ENCODE peak calls at places on chromosomes 16 and 17, in seven cellular contexts. One of them, this sample, is unnamed. For H3K4me1, the result is how much of the 10 kb centered on the place peaks cover.

GRCh38 chr17:74393323-74393942 is 26.1 kb downstream of the GPR142 start:
- DNase-seq in effector memory CD4-positive, alpha-beta T cell: no peak
- DNase-seq in cardiac muscle cell: peak
- DNase-seq in A549: no peak
- DNase-seq in lower lobe of right lung: no peak
- DNase-seq in adrenal gland: peak
- DNase-seq in astrocyte: peak
- DNase-seq in this sample: no peak

GRCh38 chr16:49473131-49473530 is 99.5 kb downstream of the C16orf78 start:
- DNase-seq in effector memory CD4-positive, alpha-beta T cell: no peak
- DNase-seq in cardiac muscle cell: no peak
- DNase-seq in A549: no peak
- DNase-seq in lower lobe of right lung: peak
- DNase-seq in adrenal gland: no peak
- DNase-seq in astrocyte: no peak
- DNase-seq in this sample: peak

GRCh38 chr16:56073508-56073907 is 117.8 kb upstream of the GNAO1 start:
- DNase-seq in effector memory CD4-positive, alpha-beta T cell: no peak
- DNase-seq in cardiac muscle cell: no peak
- DNase-seq in A549: no peak
- DNase-seq in lower lobe of right lung: no peak
- DNase-seq in adrenal gland: no peak
- DNase-seq in astrocyte: no peak
- DNase-seq in this sample: no peak

GRCh38 chr16:77805403-77805802 is 17.0 kb downstream of the VAT1L start:
- DNase-seq in effector memory CD4-positive, alpha-beta T cell: no peak
- DNase-seq in cardiac muscle cell: no peak
- DNase-seq in A549: no peak
- DNase-seq in lower lobe of right lung: no peak
- DNase-seq in adrenal gland: peak
- DNase-seq in astrocyte: no peak
- DNase-seq in this sample: no peak

GRCh38 chr17:75130632-75131277 is 787 bp downstream of the NT5C start:
- DNase-seq in effector memory CD4-positive, alpha-beta T cell: no peak
- DNase-seq in cardiac muscle cell: peak
- DNase-seq in A549: peak
- DNase-seq in lower lobe of right lung: peak
- DNase-seq in adrenal gland: peak
- DNase-seq in astrocyte: peak
- DNase-seq in this sample: peak

GRCh38 chr16:22206013-22206846 is at the start of gene EEF2K:
- DNase-seq in effector memory CD4-positive, alpha-beta T cell: peak
- DNase-seq in cardiac muscle cell: peak
- DNase-seq in A549: peak
- DNase-seq in lower lobe of right lung: peak
- DNase-seq in adrenal gland: peak
- DNase-seq in astrocyte: peak
- DNase-seq in this sample: peak

GRCh38 chr17:30823425-30823824 is 1.1 kb downstream of the CRLF3 start:
- DNase-seq in effector memory CD4-positive, alpha-beta T cell: no peak
- DNase-seq in cardiac muscle cell: no peak
- DNase-seq in A549: no peak
- DNase-seq in lower lobe of right lung: no peak
- DNase-seq in adrenal gland: no peak
- DNase-seq in astrocyte: no peak
- DNase-seq in this sample: no peak

GRCh38 chr16:59574296-59574695 is 840.2 kb upstream of the GOT2 start:
- DNase-seq in effector memory CD4-positive, alpha-beta T cell: no peak
- DNase-seq in cardiac muscle cell: no peak
- DNase-seq in A549: no peak
- DNase-seq in lower lobe of right lung: no peak
- DNase-seq in adrenal gland: no peak
- DNase-seq in astrocyte: no peak
- DNase-seq in this sample: no peak

GRCh38 chr17:57668332-57668731 is 76.8 kb downstream of the CCDC182 start:
- DNase-seq in effector memory CD4-positive, alpha-beta T cell: no peak
- DNase-seq in cardiac muscle cell: no peak
- DNase-seq in A549: no peak
- DNase-seq in lower lobe of right lung: no peak
- DNase-seq in adrenal gland: peak
- DNase-seq in astrocyte: no peak
- DNase-seq in this sample: no peak

GRCh38 chr16:72372646-72373045 is 200.7 kb upstream of the PMFBP1 start:
- DNase-seq in effector memory CD4-positive, alpha-beta T cell: no peak
- DNase-seq in cardiac muscle cell: peak
- DNase-seq in A549: no peak
- DNase-seq in lower lobe of right lung: no peak
- DNase-seq in adrenal gland: no peak
- DNase-seq in astrocyte: no peak
- DNase-seq in this sample: no peak

GRCh38 chr16:7921360-7921759 is 588.7 kb downstream of the RBFOX1 start:
- DNase-seq in effector memory CD4-positive, alpha-beta T cell: no peak
- DNase-seq in cardiac muscle cell: no peak
- DNase-seq in A549: no peak
- DNase-seq in lower lobe of right lung: no peak
- DNase-seq in adrenal gland: no peak
- DNase-seq in astrocyte: no peak
- DNase-seq in this sample: no peak

GRCh38 chr17:38585056-38585804 is 20.5 kb downstream of the SRCIN1 start:
- DNase-seq in effector memory CD4-positive, alpha-beta T cell: no peak
- DNase-seq in cardiac muscle cell: no peak
- DNase-seq in A549: no peak
- DNase-seq in lower lobe of right lung: no peak
- DNase-seq in adrenal gland: no peak
- DNase-seq in astrocyte: no peak
- DNase-seq in this sample: no peak

GRCh38 chr17:61849674-61850073 is 13.7 kb downstream of the BRIP1 start:
- DNase-seq in effector memory CD4-positive, alpha-beta T cell: no peak
- DNase-seq in cardiac muscle cell: peak
- DNase-seq in A549: no peak
- DNase-seq in lower lobe of right lung: no peak
- DNase-seq in adrenal gland: no peak
- DNase-seq in astrocyte: no peak
- DNase-seq in this sample: no peak

GRCh38 chr17:9123594-9124553 is 102.6 kb downstream of the NTN1 start:
- DNase-seq in effector memory CD4-positive, alpha-beta T cell: no peak
- DNase-seq in cardiac muscle cell: no peak
- DNase-seq in A549: no peak
- DNase-seq in lower lobe of right lung: no peak
- DNase-seq in adrenal gland: no peak
- DNase-seq in astrocyte: no peak
- DNase-seq in this sample: no peak

GRCh38 chr17:36837616-36838272 is 99.5 kb upstream of the LHX1 start:
- DNase-seq in effector memory CD4-positive, alpha-beta T cell: no peak
- DNase-seq in cardiac muscle cell: no peak
- DNase-seq in A549: no peak
- DNase-seq in lower lobe of right lung: no peak
- DNase-seq in adrenal gland: no peak
- DNase-seq in astrocyte: no peak
- DNase-seq in this sample: no peak
- H3K4me3 ChIP-seq in effector memory CD4-positive, alpha-beta T cell: no peak
- H3K4me3 ChIP-seq in cardiac muscle cell: no peak
- H3K4me3 ChIP-seq in A549: no peak
- H3K4me3 ChIP-seq in lower lobe of right lung: no peak
- H3K4me3 ChIP-seq in adrenal gland: no peak
- H3K4me3 ChIP-seq in astrocyte: no peak
- H3K4me3 ChIP-seq in this sample: no peak

DNA sequence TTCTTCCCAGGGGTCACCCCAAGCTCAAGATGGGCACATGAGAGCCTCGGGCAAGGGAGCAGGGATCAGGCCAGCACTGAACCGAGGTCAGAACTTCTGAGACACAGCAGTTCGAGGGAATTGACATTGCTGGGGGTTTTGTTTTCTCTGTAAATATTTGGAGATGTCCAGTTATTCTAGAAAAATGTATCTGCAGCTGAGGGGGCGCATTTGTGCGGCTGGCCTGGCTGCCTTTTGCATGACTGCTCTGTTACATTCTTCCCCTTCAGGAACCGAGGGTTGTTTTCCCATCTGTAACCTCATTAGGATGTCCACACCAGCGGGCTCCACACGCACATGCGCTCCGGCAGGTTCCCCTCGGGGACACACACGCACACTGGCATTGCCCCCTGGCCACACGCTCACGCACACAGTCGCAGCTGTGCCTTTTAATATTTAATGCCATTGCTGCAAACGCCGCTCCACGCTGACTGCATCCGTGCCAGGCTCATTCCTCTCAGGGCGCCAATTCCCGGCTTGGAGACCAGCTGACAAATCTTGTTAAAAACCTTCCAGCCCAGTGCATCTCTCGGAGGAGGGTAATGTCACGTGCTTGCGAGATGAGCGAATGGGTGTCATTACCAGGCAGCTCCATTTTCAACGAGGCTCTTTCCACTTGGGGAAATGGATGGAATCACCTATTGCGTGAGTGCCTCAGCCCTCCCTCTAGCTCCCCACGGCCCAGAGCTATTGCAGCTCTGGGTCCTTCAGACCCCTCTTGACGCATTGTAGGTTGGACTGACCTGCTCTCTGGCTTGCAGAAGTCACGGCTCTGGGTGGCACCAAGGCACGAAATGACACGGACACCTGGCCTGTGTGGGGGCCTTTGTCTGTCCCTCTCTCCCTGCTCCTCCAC is 13.2 kb downstream of the CCR7 start:
- DNase-seq in effector memory CD4-positive, alpha-beta T cell: no peak
- DNase-seq in cardiac muscle cell: peak
- DNase-seq in A549: peak
- DNase-seq in lower lobe of right lung: peak
- DNase-seq in adrenal gland: no peak
- DNase-seq in astrocyte: peak
- DNase-seq in this sample: peak
- H3K4me1 ChIP-seq in effector memory CD4-positive, alpha-beta T cell: under half
- H3K4me1 ChIP-seq in cardiac muscle cell: under half
- H3K4me1 ChIP-seq in A549: half or more
- H3K4me1 ChIP-seq in lower lobe of right lung: half or more
- H3K4me1 ChIP-seq in adrenal gland: under half
- H3K4me1 ChIP-seq in astrocyte: half or more
- H3K4me1 ChIP-seq in this sample: under half

GRCh38 chr17:7216242-7217112 is 3.2 kb downstream of the DLG4 start:
- DNase-seq in effector memory CD4-positive, alpha-beta T cell: no peak
- DNase-seq in cardiac muscle cell: no peak
- DNase-seq in A549: no peak
- DNase-seq in lower lobe of right lung: no peak
- DNase-seq in adrenal gland: no peak
- DNase-seq in astrocyte: no peak
- DNase-seq in this sample: no peak
- H3K4me3 ChIP-seq in effector memory CD4-positive, alpha-beta T cell: no peak
- H3K4me3 ChIP-seq in cardiac muscle cell: peak
- H3K4me3 ChIP-seq in A549: peak
- H3K4me3 ChIP-seq in lower lobe of right lung: peak
- H3K4me3 ChIP-seq in adrenal gland: no peak
- H3K4me3 ChIP-seq in astrocyte: peak
- H3K4me3 ChIP-seq in this sample: peak

GRCh38 chr16:17468611-17469010 is 2.1 kb downstream of the XYLT1 start:
- DNase-seq in effector memory CD4-positive, alpha-beta T cell: no peak
- DNase-seq in cardiac muscle cell: no peak
- DNase-seq in A549: no peak
- DNase-seq in lower lobe of right lung: no peak
- DNase-seq in adrenal gland: no peak
- DNase-seq in astrocyte: no peak
- DNase-seq in this sample: no peak

GRCh38 chr16:17469742-17470001 is 1.1 kb downstream of the XYLT1 start:
- DNase-seq in effector memory CD4-positive, alpha-beta T cell: no peak
- DNase-seq in cardiac muscle cell: no peak
- DNase-seq in A549: no peak
- DNase-seq in lower lobe of right lung: no peak
- DNase-seq in adrenal gland: no peak
- DNase-seq in astrocyte: no peak
- DNase-seq in this sample: no peak

GRCh38 chr16:17466876-17467275 is 3.9 kb downstream of the XYLT1 start:
- DNase-seq in effector memory CD4-positive, alpha-beta T cell: no peak
- DNase-seq in cardiac muscle cell: no peak
- DNase-seq in A549: no peak
- DNase-seq in lower lobe of right lung: no peak
- DNase-seq in adrenal gland: no peak
- DNase-seq in astrocyte: no peak
- DNase-seq in this sample: no peak

GRCh38 chr16:17469011-17469741 is 1.6 kb downstream of the XYLT1 start:
- DNase-seq in effector memory CD4-positive, alpha-beta T cell: no peak
- DNase-seq in cardiac muscle cell: peak
- DNase-seq in A549: no peak
- DNase-seq in lower lobe of right lung: no peak
- DNase-seq in adrenal gland: peak
- DNase-seq in astrocyte: peak
- DNase-seq in this sample: no peak

DNA sequence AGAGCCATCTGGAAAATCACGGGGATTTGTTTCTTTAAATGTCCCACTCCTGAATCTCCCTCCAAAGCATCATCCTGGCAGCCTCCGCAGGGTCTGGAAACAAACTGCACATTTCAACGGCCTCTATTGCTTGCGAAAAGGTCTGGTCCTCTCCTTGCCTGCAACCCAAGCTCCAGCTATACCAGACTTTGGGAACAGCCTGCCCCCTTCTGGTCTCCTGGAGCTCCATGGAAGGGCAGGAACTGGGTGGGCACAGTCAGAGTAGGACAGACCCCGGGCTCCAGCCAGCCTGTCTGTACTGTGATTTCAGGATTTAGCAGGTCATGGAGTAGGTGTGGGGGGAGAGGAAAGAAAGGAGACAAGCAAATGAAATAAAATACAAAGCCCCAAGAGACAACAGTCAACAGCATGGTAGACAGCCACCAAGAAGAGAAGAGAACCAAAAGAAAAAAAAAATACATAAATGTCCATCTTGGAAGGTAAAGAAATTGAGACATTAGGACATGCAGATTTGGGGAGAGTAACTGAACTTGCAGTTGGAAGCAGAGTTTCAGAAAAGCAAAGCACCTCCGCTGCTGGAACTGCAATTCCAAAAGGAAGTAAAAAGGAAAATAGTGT is 2.7 kb downstream of the XYLT1 start:
- DNase-seq in effector memory CD4-positive, alpha-beta T cell: no peak
- DNase-seq in cardiac muscle cell: peak
- DNase-seq in A549: peak
- DNase-seq in lower lobe of right lung: no peak
- DNase-seq in adrenal gland: peak
- DNase-seq in astrocyte: peak
- DNase-seq in this sample: peak
- H3K4me1 ChIP-seq in effector memory CD4-positive, alpha-beta T cell: under half
- H3K4me1 ChIP-seq in cardiac muscle cell: under half
- H3K4me1 ChIP-seq in A549: under half
- H3K4me1 ChIP-seq in lower lobe of right lung: under half
- H3K4me1 ChIP-seq in adrenal gland: under half
- H3K4me1 ChIP-seq in astrocyte: under half
- H3K4me1 ChIP-seq in this sample: half or more

This sample was measured in sigmoid colon.